ENCODE peak calls at places on chromosomes 2 and 18, in six cellular contexts. M, E, R, C, H and S are unnamed samples.
A peak's percentile ranks its signal among the peaks of the same experiment; 100 is the strongest.

GRCh38 chr18:37322497-37323035 is 243.0 kb downstream of the CELF4 start:
- DNase-seq in M (no peak), E (peak; percentile 88), R (peak; percentile 17), C (peak; percentile 77), H (no peak), S (no peak)

GRCh38 chr2:235665656-235666239 is 171.9 kb downstream of the AGAP1 start:
- DNase-seq in M (no peak), E (peak; percentile 35), R (no peak), C (no peak), H (peak; percentile 79), S (no peak)

GRCh38 chr2:32136097-32136496 is 29.6 kb upstream of the SLC30A6 start:
- DNase-seq in M (no peak), E (no peak), R (no peak), C (no peak), H (no peak), S (no peak)

GRCh38 chr18:26190506-26190905 is 35.7 kb upstream of the TAF4B start:
- DNase-seq in M (no peak), E (no peak), R (peak; percentile 43), C (no peak), H (no peak), S (no peak)

GRCh38 chr18:73366713-73367112 is 498.9 kb upstream of the NETO1 start:
- DNase-seq in M (no peak), E (no peak), R (no peak), C (no peak), H (no peak), S (no peak)

GRCh38 chr2:143530753-143531152 is 401.5 kb downstream of the ARHGAP15 start:
- DNase-seq in M (no peak), E (no peak), R (no peak), C (no peak), H (no peak), S (no peak)

GRCh38 chr2:42789751-42790150 is 2.6 kb downstream of the HAAO start:
- DNase-seq in M (no peak), E (no peak), R (no peak), C (no peak), H (no peak), S (no peak)

GRCh38 chr2:1656961-1657841 is 87.1 kb downstream of the PXDN start:
- DNase-seq in M (no peak), E (peak; percentile 40), R (peak; percentile 6), C (no peak), H (peak; percentile 63), S (no peak)

GRCh38 chr2:221034973-221035372 is 537.1 kb downstream of the EPHA4 start:
- DNase-seq in M (no peak), E (no peak), R (no peak), C (no peak), H (no peak), S (no peak)

GRCh38 chr2:182077451-182078142 is 91.9 kb downstream of the PPP1R1C start:
- DNase-seq in M (peak; percentile 72), E (peak; percentile 83), R (peak; percentile 14), C (no peak), H (no peak), S (no peak)

GRCh38 chr2:26628561-26629345 is 12.4 kb downstream of the CIB4 start:
- DNase-seq in M (no peak), E (no peak), R (no peak), C (no peak), H (peak; percentile 33), S (no peak)

GRCh38 chr2:185608799-185609198 is 129.8 kb upstream of the FSIP2 start:
- DNase-seq in M (no peak), E (no peak), R (no peak), C (no peak), H (no peak), S (no peak)

GRCh38 chr2:151029406-151030157 is 232.1 kb downstream of the RBM43 start:
- DNase-seq in M (no peak), E (no peak), R (no peak), C (no peak), H (no peak), S (no peak)

GRCh38 chr18:32252461-32252860 is 62.6 kb downstream of the MEP1B start:
- DNase-seq in M (no peak), E (peak; percentile 13), R (no peak), C (no peak), H (no peak), S (no peak)

GRCh38 chr2:195902857-195903256 is 165.8 kb downstream of the DNAH7 start:
- DNase-seq in M (no peak), E (no peak), R (no peak), C (no peak), H (no peak), S (no peak)

GRCh38 chr2:105604938-105605337 is 139.8 kb upstream of the NCK2 start:
- DNase-seq in M (no peak), E (no peak), R (no peak), C (no peak), H (peak; percentile 73), S (peak; percentile 72)

GRCh38 chr2:120766758-120767351 is 31.2 kb downstream of the GLI2 start:
- DNase-seq in M (no peak), E (peak; percentile 44), R (no peak), C (no peak), H (peak; percentile 63), S (peak; percentile 41)

GRCh38 chr2:71603851-71604708 is 150.7 kb downstream of the DYSF start:
- DNase-seq in M (no peak), E (no peak), R (no peak), C (no peak), H (peak; percentile 54), S (peak; percentile 19)

GRCh38 chr18:55031979-55032378 is 72.7 kb upstream of the CCDC68 start:
- DNase-seq in M (no peak), E (no peak), R (no peak), C (no peak), H (no peak), S (no peak)

GRCh38 chr18:56501896-56502295 is 136.5 kb downstream of the TXNL1 start:
- DNase-seq in M (no peak), E (no peak), R (no peak), C (no peak), H (no peak), S (no peak)

GRCh38 chr18:77140439-77141109 is 8.0 kb upstream of the MBP start:
- DNase-seq in M (no peak), E (no peak), R (peak; percentile 25), C (no peak), H (peak; percentile 78), S (no peak)

GRCh38 chr2:230627806-230628724 is 84.6 kb upstream of the CAB39 start:
- DNase-seq in M (no peak), E (no peak), R (no peak), C (no peak), H (no peak), S (no peak)

GRCh38 chr18:39751161-39751560 is 2185.6 kb upstream of the CELF4 start:
- DNase-seq in M (no peak), E (no peak), R (no peak), C (no peak), H (no peak), S (no peak)

GRCh38 chr2:209425082-209426071 is 1.5 kb downstream of the MAP2 start:
- DNase-seq in M (peak; percentile 20), E (peak; percentile 64), R (no peak), C (no peak), H (no peak), S (no peak)

GRCh38 chr2:127049927-127050802 is 56.8 kb downstream of the BIN1 start:
- DNase-seq in M (no peak), E (peak; percentile 82), R (peak; percentile 65), C (peak; percentile 88), H (peak; percentile 78), S (peak; percentile 57)

GRCh38 chr2:222410534-222410933 is 13.8 kb upstream of the SGPP2 start:
- DNase-seq in M (no peak), E (peak; percentile 84), R (no peak), C (no peak), H (no peak), S (no peak)

GRCh38 chr2:6372317-6372903 is 493.3 kb downstream of the CMPK2 start:
- DNase-seq in M (no peak), E (no peak), R (peak; percentile 47), C (no peak), H (no peak), S (no peak)

GRCh38 chr18:10724666-10725065 is 198.8 kb downstream of the NAPG start:
- DNase-seq in M (no peak), E (no peak), R (no peak), C (no peak), H (no peak), S (no peak)

GRCh38 chr2:33378551-33379220 is 97.8 kb upstream of the RASGRP3 start:
- DNase-seq in M (no peak), E (peak; percentile 24), R (no peak), C (no peak), H (no peak), S (no peak)

GRCh38 chr2:35731674-35732073 is 623.9 kb upstream of the CRIM1 start:
- DNase-seq in M (no peak), E (no peak), R (no peak), C (no peak), H (no peak), S (no peak)

GRCh38 chr2:164182116-164182637 is 439.1 kb downstream of the GRB14 start:
- DNase-seq in M (no peak), E (peak; percentile 34), R (no peak), C (no peak), H (no peak), S (no peak)

GRCh38 chr2:68362069-68362468 is 3.0 kb upstream of the PLEK start:
- DNase-seq in M (peak; percentile 24), E (peak; percentile 87), R (peak; percentile 81), C (peak; percentile 84), H (peak; percentile 86), S (peak; percentile 58)
- TF ChIP-seq POLR2AphosphoS5 in M (no peak), E (no peak), R (no peak), C (no peak), H (no peak), S (no peak)

GRCh38 chr2:96526615-96527014 is 9.9 kb upstream of the ARID5A start:
- DNase-seq in M (no peak), E (no peak), R (no peak), C (no peak), H (peak; percentile 61), S (no peak)
- H3K4me1 ChIP-seq in M (peaks cover 20% of the 10 kb centered on the region), E (peaks cover 16% of the 10 kb centered on the region), R (peaks cover 41% of the 10 kb centered on the region), C (peaks cover 5% of the 10 kb centered on the region), H (peaks cover 23% of the 10 kb centered on the region), S (peaks cover 16% of the 10 kb centered on the region)

GRCh38 chr2:96174251-96175144 is 29.3 kb upstream of the DUSP2 start:
- DNase-seq in M (peak; percentile 45), E (peak; percentile 85), R (peak; percentile 86), C (peak; percentile 80), H (no peak), S (peak; percentile 76)
- TF ChIP-seq POLR2AphosphoS5 in M (no peak), E (no peak), R (no peak), C (no peak), H (no peak), S (no peak)

GRCh38 chr2:233247116-233247515 is 4.4 kb upstream of the ATG16L1 start:
- DNase-seq in M (no peak), E (no peak), R (no peak), C (no peak), H (no peak), S (no peak)

GRCh38 chr2:233248999-233249398 is 2.5 kb upstream of the ATG16L1 start:
- DNase-seq in M (no peak), E (no peak), R (no peak), C (no peak), H (no peak), S (no peak)

GRCh38 chr2:233250568-233250967 is 905 bp upstream of the ATG16L1 start:
- DNase-seq in M (no peak), E (no peak), R (no peak), C (no peak), H (no peak), S (no peak)

GRCh38 chr2:233245406-233245805 is 6.1 kb upstream of the ATG16L1 start:
- DNase-seq in M (no peak), E (no peak), R (no peak), C (no peak), H (no peak), S (no peak)

GRCh38 chr2:233247744-233248143 is 3.7 kb upstream of the ATG16L1 start:
- DNase-seq in M (peak; percentile 86), E (no peak), R (no peak), C (no peak), H (no peak), S (peak; percentile 25)
- H3K4me1 ChIP-seq in M (peaks cover 9% of the 10 kb centered on the region), E (peaks cover under 1% of the 10 kb centered on the region), R (peaks cover 21% of the 10 kb centered on the region), C (peaks cover 5% of the 10 kb centered on the region), H (peaks cover 4% of the 10 kb centered on the region), S (no peaks in the 10 kb centered on the region)